ENCODE peak calls at places on chromosomes 4 and X, in five cellular contexts. One of them, this sample, is unnamed.
A peak's percentile ranks its signal among the peaks of the same experiment; 100 is the strongest.

GRCh38 chr4:146182450-146182849 is 6.9 kb downstream of the LSM6 start:
- DNase-seq in posterior vena cava: no peak
- DNase-seq in fibroblast of mammary gland: no peak
- DNase-seq in HT1080: no peak
- DNase-seq in WTC11: no peak
- DNase-seq in this sample: no peak

GRCh38 chr4:38757945-38758344 is 24.8 kb downstream of the TLR10 start:
- DNase-seq in posterior vena cava: no peak
- DNase-seq in fibroblast of mammary gland: peak; percentile 9
- DNase-seq in HT1080: no peak
- DNase-seq in WTC11: peak; percentile 24
- DNase-seq in this sample: no peak

GRCh38 chr4:169147217-169147616 is 123.5 kb downstream of the SH3RF1 start:
- DNase-seq in posterior vena cava: no peak
- DNase-seq in fibroblast of mammary gland: peak; percentile 47
- DNase-seq in HT1080: peak; percentile 66
- DNase-seq in WTC11: no peak
- DNase-seq in this sample: no peak

GRCh38 chr4:60033826-60034225 is 1166.3 kb upstream of the ADGRL3 start:
- DNase-seq in posterior vena cava: no peak
- DNase-seq in fibroblast of mammary gland: no peak
- DNase-seq in HT1080: no peak
- DNase-seq in WTC11: no peak
- DNase-seq in this sample: no peak

GRCh38 chr4:2353222-2354107 is 65.0 kb downstream of the ZFYVE28 start:
- DNase-seq in posterior vena cava: peak; percentile 75
- DNase-seq in fibroblast of mammary gland: no peak
- DNase-seq in HT1080: no peak
- DNase-seq in WTC11: no peak
- DNase-seq in this sample: no peak

GRCh38 chr4:179465131-179465797 is 2023.0 kb upstream of the AGA start:
- DNase-seq in posterior vena cava: no peak
- DNase-seq in fibroblast of mammary gland: no peak
- DNase-seq in HT1080: peak; percentile 76
- DNase-seq in WTC11: peak; percentile 21
- DNase-seq in this sample: no peak

GRCh38 chr4:3217266-3217665 is 31.7 kb upstream of the MSANTD1 start:
- DNase-seq in posterior vena cava: no peak
- DNase-seq in fibroblast of mammary gland: no peak
- DNase-seq in HT1080: no peak
- DNase-seq in WTC11: no peak
- DNase-seq in this sample: no peak

GRCh38 chr4:109166586-109166985 is 135.9 kb downstream of the COL25A1 start:
- DNase-seq in posterior vena cava: no peak
- DNase-seq in fibroblast of mammary gland: no peak
- DNase-seq in HT1080: no peak
- DNase-seq in WTC11: no peak
- DNase-seq in this sample: no peak

GRCh38 chr4:14990484-14990883 is 11.8 kb upstream of the CPEB2 start:
- DNase-seq in posterior vena cava: no peak
- DNase-seq in fibroblast of mammary gland: no peak
- DNase-seq in HT1080: no peak
- DNase-seq in WTC11: no peak
- DNase-seq in this sample: no peak

GRCh38 chrX:70353524-70353923 is 63.6 kb downstream of the KIF4A start:
- DNase-seq in posterior vena cava: no peak
- DNase-seq in fibroblast of mammary gland: no peak
- DNase-seq in HT1080: no peak
- DNase-seq in WTC11: no peak
- DNase-seq in this sample: no peak

GRCh38 chr4:42428036-42428435 is 30.7 kb downstream of the SHISA3 start:
- DNase-seq in posterior vena cava: no peak
- DNase-seq in fibroblast of mammary gland: no peak
- DNase-seq in HT1080: no peak
- DNase-seq in WTC11: no peak
- DNase-seq in this sample: no peak

GRCh38 chr4:8202526-8203375 is 3.7 kb downstream of the SH3TC1 start:
- DNase-seq in posterior vena cava: no peak
- DNase-seq in fibroblast of mammary gland: no peak
- DNase-seq in HT1080: no peak
- DNase-seq in WTC11: no peak
- DNase-seq in this sample: no peak

GRCh38 chr4:76514087-76514486 is 79.1 kb downstream of the SHROOM3 start:
- DNase-seq in posterior vena cava: no peak
- DNase-seq in fibroblast of mammary gland: no peak
- DNase-seq in HT1080: no peak
- DNase-seq in WTC11: no peak
- DNase-seq in this sample: no peak

GRCh38 chr4:113560579-113560978 is 201.0 kb downstream of the CAMK2D start:
- DNase-seq in posterior vena cava: no peak
- DNase-seq in fibroblast of mammary gland: no peak
- DNase-seq in HT1080: no peak
- DNase-seq in WTC11: no peak
- DNase-seq in this sample: no peak

GRCh38 chrX:3451566-3451965 is 105.1 kb upstream of the MXRA5 start:
- DNase-seq in posterior vena cava: no peak
- DNase-seq in fibroblast of mammary gland: peak; percentile 79
- DNase-seq in HT1080: no peak
- DNase-seq in WTC11: no peak
- DNase-seq in this sample: no peak

GRCh38 chr4:5749568-5749967 is 38.6 kb downstream of the EVC start:
- DNase-seq in posterior vena cava: peak; percentile 55
- DNase-seq in fibroblast of mammary gland: no peak
- DNase-seq in HT1080: no peak
- DNase-seq in WTC11: no peak
- DNase-seq in this sample: no peak

GRCh38 chr4:150573534-150573933 is 8.4 kb upstream of the MAB21L2 start:
- DNase-seq in posterior vena cava: no peak
- DNase-seq in fibroblast of mammary gland: peak; percentile 47
- DNase-seq in HT1080: peak; percentile 69
- DNase-seq in WTC11: no peak
- DNase-seq in this sample: no peak

This sample was measured in H54.